ENCODE peak calls at places on chromosomes 3 and 15, in four cellular contexts. B, X, V and E are unnamed samples.

GRCh38 chr3:151091685-151092352 is 6.4 kb downstream of the MED12L start:
- DNase-seq in X (peak), V (no peak), B (no peak), E (no peak)

GRCh38 chr15:60471314-60471713 is 7.6 kb downstream of the ICE2 start:
- DNase-seq in X (no peak), B (no peak), V (no peak), E (no peak)

GRCh38 chr15:80026310-80026709 is 33.2 kb upstream of the ZFAND6 start:
- DNase-seq in V (no peak), X (no peak), B (no peak), E (no peak)

GRCh38 chr3:172125963-172126403 is 86.6 kb downstream of the FNDC3B start:
- DNase-seq in B (no peak), V (no peak), X (peak), E (peak)

GRCh38 chr15:54373332-54373731 is 395.1 kb downstream of the UNC13C start:
- DNase-seq in V (no peak), X (no peak), B (no peak), E (no peak)

GRCh38 chr3:72449551-72449950 is 398.7 kb downstream of the SHQ1 start:
- DNase-seq in X (no peak), V (no peak), B (no peak), E (peak)

GRCh38 chr15:75232826-75233503 is 25.2 kb upstream of the GOLGA6C start:
- DNase-seq in X (no peak), V (no peak), B (no peak), E (no peak)

GRCh38 chr3:124923833-124924232 is 10.7 kb downstream of the MUC13 start:
- DNase-seq in B (no peak), X (no peak), V (no peak), E (no peak)

GRCh38 chr3:144104679-144105078 is 133.1 kb downstream of the DIPK2A start:
- DNase-seq in B (no peak), X (no peak), V (no peak), E (no peak)

GRCh38 chr3:110799236-110799635 is 272.4 kb upstream of the NECTIN3 start:
- DNase-seq in X (peak), B (no peak), V (no peak), E (peak)

GRCh38 chr3:66463054-66463631 is 37.7 kb downstream of the LRIG1 start:
- DNase-seq in V (no peak), X (peak), B (no peak), E (no peak)

GRCh38 chr3:56952051-56952450 is 108.4 kb upstream of the SPATA12 start:
- DNase-seq in B (no peak), V (no peak), X (no peak), E (no peak)
- H2BK12ac ChIP-seq in B (no peak), V (no peak), X (no peak), E (no peak)

GRCh38 chr3:45104715-45105711 is 41.2 kb downstream of the CDCP1 start:
- DNase-seq in B (no peak), V (no peak), X (peak), E (no peak)
- H2BK5ac ChIP-seq in B (no peak), V (no peak), X (no peak), E (no peak)

GRCh38 chr15:65638107-65638506 is 16.4 kb downstream of the SLC24A1 start:
- DNase-seq in X (no peak), B (peak), V (no peak), E (no peak)
- H3K9ac ChIP-seq in X (peak), B (no peak), V (no peak), E (no peak)

DNA sequence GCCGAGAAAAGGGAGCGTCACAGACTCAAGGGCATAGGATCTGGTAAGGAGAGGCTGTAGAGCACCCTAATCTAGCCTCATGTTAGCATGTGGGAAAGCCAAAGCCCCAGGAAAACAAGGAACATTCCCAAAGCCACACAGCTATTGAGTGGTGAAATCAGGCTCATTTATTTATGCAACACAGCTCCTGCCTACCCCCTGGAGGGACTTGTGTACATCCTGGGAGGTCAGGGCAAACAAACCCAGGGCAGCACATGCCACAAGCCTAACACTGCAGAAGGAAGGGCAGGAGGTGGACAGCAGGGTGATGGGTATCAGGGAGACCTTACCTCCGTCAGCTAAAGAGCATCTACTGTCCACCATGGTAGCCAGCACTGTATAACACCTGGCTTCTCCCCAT is 283.5 kb downstream of the RPLP1 start:
- DNase-seq in V (no peak), X (no peak), B (no peak), E (peak)
- H2BK12ac ChIP-seq in V (no peak), X (no peak), B (no peak), E (no peak)

GRCh38 chr3:141792495-141792894 is 29.3 kb downstream of the GRK7 start:
- DNase-seq in B (no peak), X (no peak), V (no peak), E (no peak)

GRCh38 chr3:141784096-141784495 is 20.9 kb downstream of the GRK7 start:
- DNase-seq in X (no peak), V (no peak), B (no peak), E (no peak)

GRCh38 chr3:141789281-141789680 is 26.1 kb downstream of the GRK7 start:
- DNase-seq in B (no peak), X (no peak), V (no peak), E (no peak)

GRCh38 chr3:141783632-141784031 is 20.4 kb downstream of the GRK7 start:
- DNase-seq in V (no peak), X (no peak), B (no peak), E (no peak)

DNA sequence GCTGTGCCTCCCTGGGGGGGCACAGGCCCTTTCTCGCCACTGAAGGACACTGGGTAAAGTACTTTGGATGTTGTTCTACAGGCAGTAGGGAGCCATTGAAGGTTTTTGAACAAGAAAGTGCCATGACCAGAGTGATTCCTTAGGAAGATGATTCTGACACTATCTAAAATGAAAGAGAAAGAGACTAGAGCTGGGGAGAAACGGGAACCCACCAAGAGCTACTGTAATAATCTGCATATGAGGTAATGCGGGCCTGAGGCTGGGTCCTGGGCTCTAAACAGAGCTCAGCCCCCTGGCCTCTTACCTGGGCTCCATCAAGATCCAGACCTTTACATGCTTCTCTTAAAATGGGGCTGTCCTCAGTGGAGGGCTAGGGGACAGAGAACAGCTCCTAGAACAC is 24.9 kb downstream of the GRK7 start:
- DNase-seq in X (no peak), B (no peak), V (no peak), E (no peak)
- H2BK5ac ChIP-seq in X (no peak), B (no peak), V (no peak), E (no peak)

DNA sequence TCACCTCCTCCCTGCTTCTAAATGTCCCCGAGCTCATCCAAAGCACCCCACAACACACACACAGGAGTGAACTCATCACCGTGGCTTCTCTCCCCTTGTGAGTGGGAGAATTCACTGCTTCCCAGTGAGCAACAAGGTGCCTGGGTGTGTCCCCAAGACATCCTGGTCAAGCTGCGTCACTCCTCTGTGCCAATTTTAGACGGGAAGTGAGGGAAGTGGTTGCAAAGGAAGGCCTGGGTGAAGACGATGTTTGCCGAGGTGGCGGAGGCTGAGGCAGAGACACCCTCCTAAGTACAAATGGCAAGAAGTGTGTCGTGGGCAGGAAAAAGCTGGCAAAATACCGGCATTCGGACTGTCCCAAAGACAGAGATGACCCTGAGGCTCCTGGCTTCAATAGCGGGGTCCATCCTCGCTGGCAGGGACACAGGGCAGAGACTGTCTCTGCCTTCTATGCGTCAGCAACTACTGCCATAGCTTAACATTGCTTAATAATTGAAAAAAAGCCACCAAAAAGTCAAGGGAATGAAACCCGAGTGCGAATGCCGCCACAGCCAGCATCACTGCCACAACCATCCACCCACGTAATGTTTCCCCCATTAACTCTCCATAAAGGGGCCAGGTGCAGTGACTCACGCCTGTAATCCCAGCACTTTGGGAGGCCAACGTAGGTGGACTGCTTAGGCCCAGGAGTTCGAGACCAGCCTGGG is 72.8 kb downstream of the VGLL4 start:
- DNase-seq in B (no peak), X (no peak), V (no peak), E (no peak)
- H3K9ac ChIP-seq in B (no peak), X (peak), V (no peak), E (no peak)

GRCh38 chr3:8655387-8655835 is 10.8 kb upstream of the SSUH2 start:
- DNase-seq in V (no peak), X (no peak), B (no peak), E (no peak)
- H2BK12ac ChIP-seq in V (no peak), X (no peak), B (no peak), E (no peak)

DNA sequence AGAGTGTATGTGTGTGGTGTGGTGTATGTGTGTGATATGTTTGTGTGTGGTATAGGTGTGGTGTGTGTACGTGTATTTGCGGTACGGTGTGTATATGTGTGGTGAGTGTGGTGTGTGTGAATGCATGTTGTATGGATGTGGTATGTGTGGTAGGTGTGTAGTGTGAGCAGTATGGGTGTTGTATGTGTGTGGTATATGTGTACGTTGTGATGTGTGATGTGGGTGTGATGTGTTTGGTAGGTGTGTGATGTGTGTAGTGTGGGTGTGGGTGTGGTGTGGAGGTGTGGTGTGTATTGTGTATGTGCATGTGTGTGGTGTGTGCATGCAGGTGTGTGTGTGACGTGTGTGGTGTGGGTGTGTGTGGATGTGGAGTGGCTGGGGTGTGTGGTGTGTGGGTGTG is 58.7 kb downstream of the EFCAB12 start:
- DNase-seq in B (no peak), X (no peak), V (no peak), E (no peak)
- H2BK5ac ChIP-seq in B (no peak), X (no peak), V (no peak), E (no peak)